ENCODE peak calls at places on chromosomes 3 and 15, in ten cellular contexts. One of them, this sample, is unnamed.

GRCh38 chr15:91017716-91018115 is 4.7 kb downstream of the VPS33B start:
- DNase-seq in esophagus muscularis mucosa: no peak
- DNase-seq in psoas muscle: no peak
- DNase-seq in fibroblast of pulmonary artery: no peak
- DNase-seq in fibroblast of lung: no peak
- DNase-seq in stomach: no peak
- DNase-seq in left lung: no peak
- DNase-seq in HCT116: no peak
- DNase-seq in GM23338: no peak
- DNase-seq in HFF-Myc: no peak
- DNase-seq in this sample: no peak

GRCh38 chr3:160754371-160754854 is 1.6 kb upstream of the PPM1L start:
- DNase-seq in esophagus muscularis mucosa: no peak
- DNase-seq in psoas muscle: peak
- DNase-seq in fibroblast of pulmonary artery: peak
- DNase-seq in fibroblast of lung: peak
- DNase-seq in stomach: peak
- DNase-seq in left lung: peak
- DNase-seq in HCT116: no peak
- DNase-seq in GM23338: peak
- DNase-seq in HFF-Myc: no peak
- DNase-seq in this sample: peak

GRCh38 chr15:73965730-73966103 is 26.4 kb downstream of the STOML1 start:
- DNase-seq in esophagus muscularis mucosa: no peak
- DNase-seq in psoas muscle: no peak
- DNase-seq in fibroblast of pulmonary artery: no peak
- DNase-seq in fibroblast of lung: peak
- DNase-seq in stomach: no peak
- DNase-seq in left lung: no peak
- DNase-seq in HCT116: no peak
- DNase-seq in GM23338: peak
- DNase-seq in HFF-Myc: no peak
- DNase-seq in this sample: no peak

GRCh38 chr15:25717116-25717755 is 145.9 kb downstream of the ATP10A start:
- DNase-seq in esophagus muscularis mucosa: no peak
- DNase-seq in psoas muscle: no peak
- DNase-seq in fibroblast of pulmonary artery: peak
- DNase-seq in fibroblast of lung: peak
- DNase-seq in stomach: no peak
- DNase-seq in left lung: no peak
- DNase-seq in HCT116: no peak
- DNase-seq in GM23338: no peak
- DNase-seq in HFF-Myc: no peak
- DNase-seq in this sample: no peak

GRCh38 chr3:14317057-14317553 is 85.3 kb upstream of the SLC6A6 start:
- DNase-seq in esophagus muscularis mucosa: no peak
- DNase-seq in psoas muscle: no peak
- DNase-seq in fibroblast of pulmonary artery: no peak
- DNase-seq in fibroblast of lung: no peak
- DNase-seq in stomach: no peak
- DNase-seq in left lung: no peak
- DNase-seq in HCT116: no peak
- DNase-seq in GM23338: peak
- DNase-seq in HFF-Myc: no peak
- DNase-seq in this sample: no peak

GRCh38 chr3:139830817-139831216 is 104.2 kb upstream of the CLSTN2 start:
- DNase-seq in esophagus muscularis mucosa: no peak
- DNase-seq in psoas muscle: peak
- DNase-seq in fibroblast of pulmonary artery: no peak
- DNase-seq in fibroblast of lung: peak
- DNase-seq in stomach: no peak
- DNase-seq in left lung: peak
- DNase-seq in HCT116: no peak
- DNase-seq in GM23338: no peak
- DNase-seq in HFF-Myc: no peak
- DNase-seq in this sample: peak

GRCh38 chr3:171183042-171183441 is 156.5 kb upstream of the SLC2A2 start:
- DNase-seq in esophagus muscularis mucosa: no peak
- DNase-seq in psoas muscle: no peak
- DNase-seq in fibroblast of pulmonary artery: peak
- DNase-seq in fibroblast of lung: peak
- DNase-seq in stomach: no peak
- DNase-seq in left lung: no peak
- DNase-seq in HCT116: no peak
- DNase-seq in GM23338: no peak
- DNase-seq in HFF-Myc: no peak
- DNase-seq in this sample: peak

GRCh38 chr3:110123929-110124328 is 786.6 kb upstream of the DPPA4 start:
- DNase-seq in esophagus muscularis mucosa: no peak
- DNase-seq in psoas muscle: no peak
- DNase-seq in fibroblast of pulmonary artery: no peak
- DNase-seq in fibroblast of lung: no peak
- DNase-seq in stomach: no peak
- DNase-seq in left lung: no peak
- DNase-seq in HCT116: no peak
- DNase-seq in GM23338: no peak
- DNase-seq in HFF-Myc: no peak
- DNase-seq in this sample: no peak

GRCh38 chr3:158152186-158152585 is 42.3 kb downstream of the RSRC1 start:
- DNase-seq in esophagus muscularis mucosa: no peak
- DNase-seq in psoas muscle: no peak
- DNase-seq in fibroblast of pulmonary artery: peak
- DNase-seq in fibroblast of lung: peak
- DNase-seq in stomach: no peak
- DNase-seq in left lung: no peak
- DNase-seq in HCT116: no peak
- DNase-seq in GM23338: no peak
- DNase-seq in HFF-Myc: no peak
- DNase-seq in this sample: no peak

GRCh38 chr15:74482661-74483060 is 21.7 kb upstream of the UBL7 start:
- DNase-seq in esophagus muscularis mucosa: no peak
- DNase-seq in psoas muscle: no peak
- DNase-seq in fibroblast of pulmonary artery: no peak
- DNase-seq in fibroblast of lung: no peak
- DNase-seq in stomach: no peak
- DNase-seq in left lung: no peak
- DNase-seq in HCT116: no peak
- DNase-seq in GM23338: peak
- DNase-seq in HFF-Myc: no peak
- DNase-seq in this sample: no peak

GRCh38 chr3:46712191-46713047 is 5.2 kb downstream of the PRSS50 start:
- DNase-seq in esophagus muscularis mucosa: no peak
- DNase-seq in psoas muscle: no peak
- DNase-seq in fibroblast of pulmonary artery: no peak
- DNase-seq in fibroblast of lung: no peak
- DNase-seq in stomach: no peak
- DNase-seq in left lung: no peak
- DNase-seq in HCT116: no peak
- DNase-seq in GM23338: no peak
- DNase-seq in HFF-Myc: no peak
- DNase-seq in this sample: no peak

GRCh38 chr3:38005076-38006020 is 14.8 kb downstream of the VILL start:
- DNase-seq in esophagus muscularis mucosa: no peak
- DNase-seq in psoas muscle: no peak
- DNase-seq in fibroblast of pulmonary artery: no peak
- DNase-seq in fibroblast of lung: no peak
- DNase-seq in stomach: peak
- DNase-seq in left lung: no peak
- DNase-seq in HCT116: no peak
- DNase-seq in GM23338: no peak
- DNase-seq in HFF-Myc: no peak
- DNase-seq in this sample: peak

GRCh38 chr3:25094932-25095690 is 333.0 kb upstream of the RARB start:
- DNase-seq in esophagus muscularis mucosa: no peak
- DNase-seq in psoas muscle: no peak
- DNase-seq in fibroblast of pulmonary artery: no peak
- DNase-seq in fibroblast of lung: peak
- DNase-seq in stomach: no peak
- DNase-seq in left lung: no peak
- DNase-seq in HCT116: no peak
- DNase-seq in GM23338: no peak
- DNase-seq in HFF-Myc: no peak
- DNase-seq in this sample: no peak

GRCh38 chr3:34077796-34078195 is 279.4 kb downstream of the PDCD6IP start:
- DNase-seq in esophagus muscularis mucosa: no peak
- DNase-seq in psoas muscle: no peak
- DNase-seq in fibroblast of pulmonary artery: no peak
- DNase-seq in fibroblast of lung: no peak
- DNase-seq in stomach: no peak
- DNase-seq in left lung: no peak
- DNase-seq in HCT116: no peak
- DNase-seq in GM23338: no peak
- DNase-seq in HFF-Myc: no peak
- DNase-seq in this sample: no peak

GRCh38 chr3:128107809-128108208 is 15.8 kb downstream of the RUVBL1 start:
- DNase-seq in esophagus muscularis mucosa: no peak
- DNase-seq in psoas muscle: no peak
- DNase-seq in fibroblast of pulmonary artery: no peak
- DNase-seq in fibroblast of lung: no peak
- DNase-seq in stomach: no peak
- DNase-seq in left lung: no peak
- DNase-seq in HCT116: no peak
- DNase-seq in GM23338: no peak
- DNase-seq in HFF-Myc: no peak
- DNase-seq in this sample: no peak

GRCh38 chr3:5009506-5010100 is 30.4 kb downstream of the BHLHE40 start:
- DNase-seq in esophagus muscularis mucosa: no peak
- DNase-seq in psoas muscle: no peak
- DNase-seq in fibroblast of pulmonary artery: no peak
- DNase-seq in fibroblast of lung: no peak
- DNase-seq in stomach: no peak
- DNase-seq in left lung: no peak
- DNase-seq in HCT116: no peak
- DNase-seq in GM23338: no peak
- DNase-seq in HFF-Myc: no peak
- DNase-seq in this sample: no peak

GRCh38 chr3:64063207-64063981 is 40.1 kb upstream of the PSMD6 start:
- DNase-seq in esophagus muscularis mucosa: peak
- DNase-seq in psoas muscle: no peak
- DNase-seq in fibroblast of pulmonary artery: peak
- DNase-seq in fibroblast of lung: no peak
- DNase-seq in stomach: no peak
- DNase-seq in left lung: no peak
- DNase-seq in HCT116: no peak
- DNase-seq in GM23338: peak
- DNase-seq in HFF-Myc: no peak
- DNase-seq in this sample: no peak
- H3K4me3 ChIP-seq in esophagus muscularis mucosa: no peak
- H3K4me3 ChIP-seq in psoas muscle: no peak
- H3K4me3 ChIP-seq in fibroblast of pulmonary artery: no peak
- H3K4me3 ChIP-seq in fibroblast of lung: no peak
- H3K4me3 ChIP-seq in stomach: no peak
- H3K4me3 ChIP-seq in left lung: no peak
- H3K4me3 ChIP-seq in HCT116: no peak
- H3K4me3 ChIP-seq in GM23338: no peak
- H3K4me3 ChIP-seq in HFF-Myc: no peak
- H3K4me3 ChIP-seq in this sample: no peak

GRCh38 chr15:101100593-101101442 is 151.0 kb downstream of the CHSY1 start:
- DNase-seq in esophagus muscularis mucosa: no peak
- DNase-seq in psoas muscle: no peak
- DNase-seq in fibroblast of pulmonary artery: no peak
- DNase-seq in fibroblast of lung: no peak
- DNase-seq in stomach: no peak
- DNase-seq in left lung: no peak
- DNase-seq in HCT116: no peak
- DNase-seq in GM23338: no peak
- DNase-seq in HFF-Myc: no peak
- DNase-seq in this sample: peak
- TF ChIP-seq CTCF in esophagus muscularis mucosa: no peak
- TF ChIP-seq CTCF in psoas muscle: no peak
- TF ChIP-seq CTCF in fibroblast of pulmonary artery: no peak
- TF ChIP-seq CTCF in fibroblast of lung: no peak
- TF ChIP-seq CTCF in stomach: no peak
- TF ChIP-seq CTCF in left lung: no peak
- TF ChIP-seq CTCF in HCT116: no peak
- TF ChIP-seq CTCF in GM23338: peak
- TF ChIP-seq CTCF in HFF-Myc: no peak
- TF ChIP-seq CTCF in this sample: no peak

DNA sequence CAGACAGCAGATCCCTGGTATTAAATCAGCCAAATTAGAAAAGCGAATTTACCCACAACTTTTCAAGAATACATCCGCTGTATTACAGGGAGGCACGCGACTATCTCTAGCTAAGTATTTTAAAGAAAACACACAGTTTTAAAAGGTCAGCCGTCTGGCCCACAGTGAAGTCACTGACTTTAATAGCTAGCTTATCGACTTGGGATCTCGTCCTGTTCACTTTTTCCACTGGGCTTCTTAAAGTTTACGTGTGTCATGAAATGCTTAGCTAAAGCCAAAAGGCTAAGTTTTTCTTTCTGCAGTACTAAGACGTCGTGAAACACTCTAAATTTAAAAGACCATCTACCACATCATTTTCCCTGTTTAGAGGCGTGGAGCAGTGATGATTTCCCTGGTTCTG is 27.2 kb downstream of the LRIG1 start:
- DNase-seq in esophagus muscularis mucosa: no peak
- DNase-seq in psoas muscle: no peak
- DNase-seq in fibroblast of pulmonary artery: peak
- DNase-seq in fibroblast of lung: peak
- DNase-seq in stomach: no peak
- DNase-seq in left lung: no peak
- DNase-seq in HCT116: no peak
- DNase-seq in GM23338: no peak
- DNase-seq in HFF-Myc: peak
- DNase-seq in this sample: no peak
- H3K4me3 ChIP-seq in esophagus muscularis mucosa: peak
- H3K4me3 ChIP-seq in psoas muscle: peak
- H3K4me3 ChIP-seq in fibroblast of pulmonary artery: no peak
- H3K4me3 ChIP-seq in fibroblast of lung: no peak
- H3K4me3 ChIP-seq in stomach: no peak
- H3K4me3 ChIP-seq in left lung: no peak
- H3K4me3 ChIP-seq in HCT116: no peak
- H3K4me3 ChIP-seq in GM23338: no peak
- H3K4me3 ChIP-seq in HFF-Myc: peak
- H3K4me3 ChIP-seq in this sample: no peak

DNA sequence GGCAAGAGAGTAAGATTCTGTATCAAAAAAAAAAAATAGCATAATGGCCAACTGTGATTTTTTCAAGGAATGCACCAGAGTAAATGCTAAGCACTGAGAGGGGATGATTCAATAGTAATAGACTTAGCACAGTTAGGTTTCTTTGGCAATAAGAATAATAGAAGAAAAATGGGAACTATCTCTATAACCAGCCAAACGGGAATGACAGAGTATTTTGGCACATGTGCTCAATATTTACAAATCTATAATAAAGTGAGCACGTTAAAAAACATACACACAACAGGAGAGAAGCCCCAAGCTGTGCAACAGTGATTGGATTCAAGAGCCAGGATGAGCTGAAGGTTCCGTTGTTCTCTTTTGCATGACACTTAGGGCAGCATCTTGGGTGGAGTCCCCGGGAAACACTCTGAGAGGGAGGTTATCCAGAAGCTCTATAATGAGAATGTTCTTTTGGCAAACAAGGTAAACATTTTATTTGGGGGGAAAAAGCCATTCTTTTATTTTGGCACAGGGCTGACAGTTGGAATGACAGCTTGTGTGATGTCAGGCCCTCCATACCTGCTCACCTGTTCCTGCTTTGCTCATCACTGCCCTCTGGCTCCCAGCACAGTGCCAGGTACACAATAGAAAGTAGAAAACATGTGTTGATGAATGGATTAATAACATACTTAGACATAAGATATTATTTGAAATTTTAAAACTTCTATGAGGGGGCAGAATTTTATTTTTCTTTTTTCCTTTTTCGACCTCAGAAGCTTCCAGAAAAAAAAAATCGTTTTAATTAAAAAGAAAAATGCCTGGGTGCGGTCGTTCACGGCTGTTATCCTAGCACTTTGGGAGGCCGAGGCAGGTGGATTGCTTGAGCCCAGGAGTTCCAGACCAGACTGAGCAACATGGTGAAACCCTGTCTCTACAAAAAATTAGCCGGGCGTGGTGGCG is 44.0 kb upstream of the MUC4 start:
- DNase-seq in esophagus muscularis mucosa: no peak
- DNase-seq in psoas muscle: no peak
- DNase-seq in fibroblast of pulmonary artery: no peak
- DNase-seq in fibroblast of lung: no peak
- DNase-seq in stomach: no peak
- DNase-seq in left lung: no peak
- DNase-seq in HCT116: no peak
- DNase-seq in GM23338: no peak
- DNase-seq in HFF-Myc: no peak
- DNase-seq in this sample: no peak
- TF ChIP-seq CTCF in esophagus muscularis mucosa: no peak
- TF ChIP-seq CTCF in psoas muscle: no peak
- TF ChIP-seq CTCF in fibroblast of pulmonary artery: no peak
- TF ChIP-seq CTCF in fibroblast of lung: no peak
- TF ChIP-seq CTCF in stomach: no peak
- TF ChIP-seq CTCF in left lung: no peak
- TF ChIP-seq CTCF in HCT116: peak
- TF ChIP-seq CTCF in GM23338: peak
- TF ChIP-seq CTCF in HFF-Myc: no peak
- TF ChIP-seq CTCF in this sample: no peak

This sample was measured in dorsolateral prefrontal cortex.